ENCODE peak calls at places on chromosomes 1 and 21, in ten cellular contexts. Z is progenitor cell of endocrine pancreas, K is RWPE1, O is upper lobe of right lung, R is uterus, M is hepatocyte, H is WTC11, B is fibroblast of mammary gland, Y is endothelial cell, S is AG09309. T is an unnamed sample.

GRCh38 chr21:14551741-14552140 is 5.6 kb upstream of the SAMSN1 start:
- DNase-seq in Z (no peak), K (no peak), O (no peak), R (no peak), M (no peak), H (no peak), B (no peak), Y (no peak), S (no peak), T (no peak)

GRCh38 chr1:37655274-37655673 is 20.6 kb upstream of the RSPO1 start:
- DNase-seq in Z (no peak), K (no peak), O (no peak), R (no peak), M (no peak), H (no peak), B (no peak), Y (no peak), S (no peak), T (no peak)

GRCh38 chr1:200452850-200453543 is 43.2 kb upstream of the ZNF281 start:
- DNase-seq in Z (no peak), K (no peak), O (no peak), R (no peak), M (no peak), H (no peak), B (no peak), Y (no peak), S (no peak), T (no peak)

GRCh38 chr1:236734141-236734765 is 48.0 kb downstream of the ACTN2 start:
- DNase-seq in Z (no peak), K (peak), O (no peak), R (no peak), M (no peak), H (no peak), B (peak), Y (no peak), S (no peak), T (no peak)

GRCh38 chr21:33255404-33255803 is 10.8 kb upstream of the IL10RB start:
- DNase-seq in Z (no peak), K (no peak), O (no peak), R (no peak), M (no peak), H (no peak), B (no peak), Y (no peak), S (no peak), T (no peak)

GRCh38 chr1:40182956-40183710 is 21.9 kb downstream of the RLF start:
- DNase-seq in Z (no peak), K (no peak), O (no peak), R (no peak), M (peak), H (no peak), B (peak), Y (peak), S (no peak), T (no peak)

GRCh38 chr1:14255711-14256110 is 342.8 kb upstream of the KAZN start:
- DNase-seq in Z (no peak), K (no peak), O (no peak), R (no peak), M (no peak), H (no peak), B (peak), Y (no peak), S (no peak), T (no peak)

GRCh38 chr1:39501666-39502065 is 10.2 kb downstream of the BMP8A start:
- DNase-seq in Z (no peak), K (no peak), O (no peak), R (no peak), M (no peak), H (no peak), B (peak), Y (no peak), S (peak), T (no peak)

GRCh38 chr21:44378646-44379581 is 25.5 kb downstream of the TRPM2 start:
- DNase-seq in Z (no peak), K (no peak), O (peak), R (no peak), M (no peak), H (no peak), B (no peak), Y (no peak), S (no peak), T (no peak)

GRCh38 chr1:176543360-176544136 is 80.6 kb downstream of the PAPPA2 start:
- DNase-seq in Z (no peak), K (no peak), O (no peak), R (no peak), M (no peak), H (no peak), B (peak), Y (no peak), S (no peak), T (no peak)

GRCh38 chr1:46517010-46517600 is 27.5 kb downstream of the DMBX1 start:
- DNase-seq in Z (no peak), K (peak), O (peak), R (no peak), M (no peak), H (peak), B (no peak), Y (no peak), S (no peak), T (no peak)

GRCh38 chr1:234782057-234782800 is 172.3 kb upstream of the IRF2BP2 start:
- DNase-seq in Z (no peak), K (no peak), O (no peak), R (no peak), M (peak), H (no peak), B (no peak), Y (no peak), S (no peak), T (no peak)

GRCh38 chr1:117531222-117531621 is 74.6 kb upstream of the TENT5C start:
- DNase-seq in Z (no peak), K (no peak), O (no peak), R (no peak), M (no peak), H (no peak), B (no peak), Y (no peak), S (no peak), T (no peak)

GRCh38 chr1:117535776-117536175 is 70.1 kb upstream of the TENT5C start:
- DNase-seq in Z (no peak), K (no peak), O (no peak), R (no peak), M (no peak), H (no peak), B (no peak), Y (no peak), S (no peak), T (no peak)

GRCh38 chr1:117529683-117530082 is 76.2 kb upstream of the TENT5C start:
- DNase-seq in Z (no peak), K (no peak), O (no peak), R (no peak), M (no peak), H (no peak), B (no peak), Y (no peak), S (no peak), T (no peak)

GRCh38 chr1:117537291-117537920 is 68.4 kb upstream of the TENT5C start:
- DNase-seq in Z (no peak), K (peak), O (peak), R (no peak), M (peak), H (peak), B (no peak), Y (peak), S (no peak), T (no peak)

GRCh38 chr1:117534995-117535467 is 70.8 kb upstream of the TENT5C start:
- DNase-seq in Z (peak), K (peak), O (no peak), R (no peak), M (peak), H (peak), B (peak), Y (peak), S (peak), T (peak)
- TF ChIP-seq CTCF in Z (peak), K (peak), O (peak), R (peak), M (peak), H (peak), B (peak), Y (peak), S (peak), T (peak)

GRCh38 chr21:42796327-42797062 is 82.8 kb downstream of the WDR4 start:
- DNase-seq in Z (no peak), K (no peak), O (no peak), R (no peak), M (no peak), H (no peak), B (no peak), Y (no peak), S (no peak), T (no peak)

GRCh38 chr21:42798106-42798505 is 81.2 kb downstream of the WDR4 start:
- DNase-seq in Z (no peak), K (no peak), O (no peak), R (no peak), M (no peak), H (no peak), B (no peak), Y (no peak), S (no peak), T (no peak)

GRCh38 chr21:42793774-42794173 is 85.6 kb downstream of the WDR4 start:
- DNase-seq in Z (no peak), K (no peak), O (no peak), R (no peak), M (no peak), H (no peak), B (no peak), Y (no peak), S (no peak), T (no peak)

GRCh38 chr21:42797522-42797921 is 81.8 kb downstream of the WDR4 start:
- DNase-seq in Z (no peak), K (no peak), O (no peak), R (no peak), M (no peak), H (no peak), B (no peak), Y (no peak), S (no peak), T (no peak)

GRCh38 chr21:42794551-42794950 is 84.8 kb downstream of the WDR4 start:
- DNase-seq in Z (no peak), K (no peak), O (no peak), R (no peak), M (no peak), H (no peak), B (no peak), Y (no peak), S (no peak), T (no peak)
- TF ChIP-seq CTCF in Z (no peak), K (no peak), O (no peak), R (no peak), M (no peak), H (no peak), B (no peak), Y (no peak), S (no peak), T (no peak)

GRCh38 chr1:217647791-217648190 is 16.6 kb downstream of the SPATA17 start:
- DNase-seq in Z (no peak), K (no peak), O (no peak), R (no peak), M (no peak), H (no peak), B (peak), Y (no peak), S (no peak), T (no peak)
- TF ChIP-seq CTCF in Z (no peak), K (no peak), O (no peak), R (no peak), M (no peak), H (no peak), B (no peak), Y (no peak), S (no peak), T (no peak)

DNA sequence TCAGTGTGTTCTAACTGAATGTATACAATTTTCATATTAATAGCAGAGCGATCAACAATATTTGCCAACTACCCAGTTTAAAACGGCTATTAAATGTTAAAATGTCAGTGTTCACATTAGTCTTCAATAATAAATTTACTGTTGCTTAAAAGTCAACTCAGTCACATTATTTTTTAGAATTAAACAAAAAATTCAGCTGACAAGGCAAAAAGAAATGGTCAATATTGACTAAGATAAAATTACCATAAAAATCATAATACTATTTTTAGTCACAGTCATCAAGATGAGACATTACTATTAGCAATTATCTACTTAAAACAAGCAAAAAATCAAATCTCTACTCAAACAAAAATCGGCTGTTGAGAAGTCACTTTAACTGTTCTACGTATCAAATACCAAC is 1.5 kb downstream of the ANKRD13C start:
- DNase-seq in Z (no peak), K (no peak), O (no peak), R (no peak), M (no peak), H (no peak), B (no peak), Y (no peak), S (no peak), T (no peak)
- TF ChIP-seq CTCF in Z (no peak), K (no peak), O (no peak), R (no peak), M (no peak), H (no peak), B (no peak), Y (no peak), S (no peak), T (no peak)

GRCh38 chr1:206893380-206893779 is 3.9 kb upstream of the IL24 start:
- DNase-seq in Z (no peak), K (no peak), O (no peak), R (no peak), M (no peak), H (no peak), B (no peak), Y (no peak), S (no peak), T (no peak)

GRCh38 chr1:206896261-206896660 is 982 bp upstream of the IL24 start:
- DNase-seq in Z (no peak), K (no peak), O (no peak), R (no peak), M (no peak), H (no peak), B (no peak), Y (no peak), S (no peak), T (no peak)

GRCh38 chr1:206897175-206897574 is at the start of gene IL24:
- DNase-seq in Z (no peak), K (no peak), O (no peak), R (no peak), M (no peak), H (no peak), B (no peak), Y (no peak), S (no peak), T (no peak)

GRCh38 chr1:206895837-206896242 is 1.4 kb upstream of the IL24 start:
- DNase-seq in Z (no peak), K (no peak), O (no peak), R (no peak), M (no peak), H (no peak), B (peak), Y (no peak), S (peak), T (no peak)

DNA sequence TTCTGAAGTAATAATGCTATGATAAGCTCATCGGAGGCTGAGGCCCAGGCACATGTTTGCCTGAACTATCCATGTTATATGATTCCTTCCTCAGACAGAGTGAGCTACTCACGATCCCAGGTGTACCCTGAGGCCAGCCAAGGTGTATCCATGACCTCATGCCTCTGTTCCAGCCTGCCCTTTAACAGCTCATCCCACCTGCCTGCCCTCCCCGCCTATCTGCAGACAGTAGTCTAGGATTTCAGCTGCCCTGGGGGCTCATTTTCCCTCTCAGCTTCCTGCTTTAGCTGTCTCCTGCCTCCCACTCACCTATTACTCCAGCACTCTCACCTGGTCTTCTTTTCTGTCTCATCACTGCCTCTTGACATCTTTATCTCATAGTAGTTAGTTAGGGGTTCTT is 1.9 kb upstream of the IL24 start:
- DNase-seq in Z (no peak), K (peak), O (no peak), R (no peak), M (no peak), H (no peak), B (no peak), Y (no peak), S (no peak), T (no peak)
- TF ChIP-seq CTCF in Z (no peak), K (no peak), O (no peak), R (no peak), M (no peak), H (no peak), B (no peak), Y (no peak), S (no peak), T (no peak)